ENCODE peak calls at places on chromosomes 1 and 21, in seven cellular contexts. B is fibroblast of villous mesenchyme, Y is A549, A is IMR-90, G is neural progenitor cell, N is GM12865, I is mammary epithelial cell. V is an unnamed sample.

GRCh38 chr1:207219979-207220889 is 101.2 kb upstream of the CD55 start:
- DNase-seq in Y (no peak), B (no peak), A (no peak), N (no peak), I (no peak), G (no peak), V (no peak)

GRCh38 chr1:214102907-214103306 is 115.1 kb downstream of the PROX1 start:
- DNase-seq in G (peak), N (no peak), A (peak), I (peak), B (peak), Y (peak), V (peak)

GRCh38 chr1:229006121-229006870 is 264.6 kb upstream of the RAB4A start:
- DNase-seq in G (no peak), I (no peak), A (no peak), Y (no peak), B (no peak), N (no peak), V (no peak)

GRCh38 chr1:214123061-214123784 is 135.4 kb downstream of the PROX1 start:
- DNase-seq in N (peak), B (peak), I (peak), G (peak), Y (peak), A (peak), V (peak)

GRCh38 chr1:232938926-232939325 is 11.5 kb upstream of the NTPCR start:
- DNase-seq in B (no peak), Y (no peak), G (no peak), A (no peak), I (no peak), N (no peak), V (no peak)

GRCh38 chr1:214220891-214221290 is 60.1 kb upstream of the SMYD2 start:
- DNase-seq in Y (no peak), N (no peak), B (no peak), G (no peak), A (no peak), I (no peak), V (no peak)

GRCh38 chr1:1000357-1001056 is 610 bp upstream of the HES4 start:
- DNase-seq in N (peak), Y (peak), B (peak), G (peak), A (peak), I (peak), V (peak)

GRCh38 chr1:183583466-183583865 is 6.8 kb downstream of the NCF2 start:
- DNase-seq in A (peak), Y (no peak), I (no peak), G (no peak), N (no peak), B (no peak), V (peak)

GRCh38 chr1:9500756-9501754 is 38.2 kb upstream of the SLC25A33 start:
- DNase-seq in I (no peak), A (no peak), N (no peak), B (no peak), G (no peak), Y (no peak), V (no peak)

GRCh38 chr1:9490605-9491339 is 48.5 kb upstream of the SLC25A33 start:
- DNase-seq in A (peak), G (peak), I (peak), B (peak), Y (peak), N (peak), V (peak)

GRCh38 chr1:9493326-9493725 is 45.9 kb upstream of the SLC25A33 start:
- DNase-seq in A (no peak), B (no peak), N (no peak), G (no peak), Y (no peak), I (no peak), V (no peak)

GRCh38 chr1:9495854-9496374 is 43.4 kb upstream of the SLC25A33 start:
- DNase-seq in N (no peak), G (no peak), I (no peak), A (no peak), B (no peak), Y (no peak), V (no peak)

GRCh38 chr1:9494936-9495758 is 44.1 kb upstream of the SLC25A33 start:
- DNase-seq in I (peak), A (peak), B (peak), Y (peak), N (peak), G (peak), V (peak)
- H3K4me3 ChIP-seq in I (no peak), A (peak), B (peak), Y (peak), N (peak), G (peak), V (peak)

GRCh38 chr1:111862599-111862998 is 106.9 kb downstream of the DDX20 start:
- DNase-seq in B (no peak), G (no peak), N (no peak), I (no peak), A (no peak), Y (no peak), V (no peak)
- TF ChIP-seq CTCF in B (no peak), G (no peak), N (no peak), I (no peak), A (no peak), Y (no peak), V (no peak)

DNA sequence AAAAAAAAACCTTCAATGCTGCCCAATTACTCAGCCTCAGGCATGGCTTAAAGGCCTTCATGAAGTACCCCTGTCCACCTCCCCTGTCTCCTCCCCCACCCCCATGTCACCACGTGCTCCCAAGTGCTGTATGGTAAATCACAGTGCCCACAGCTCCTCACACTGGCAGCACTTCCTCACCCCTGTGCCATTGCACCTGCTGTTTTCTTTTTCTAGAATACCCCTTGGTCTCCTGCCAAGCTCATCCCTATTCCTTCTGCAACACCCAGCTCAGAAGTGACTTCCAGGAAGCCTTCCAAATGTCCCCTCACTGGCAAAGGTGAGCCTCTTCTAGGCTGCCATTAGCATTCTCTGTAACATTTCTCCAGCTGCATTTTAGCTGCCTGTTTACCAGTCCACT is 9.4 kb downstream of the AKNAD1 start:
- DNase-seq in G (no peak), I (no peak), N (no peak), A (no peak), B (no peak), Y (no peak), V (no peak)
- H3K4me3 ChIP-seq in G (no peak), I (no peak), N (no peak), A (no peak), B (no peak), Y (no peak), V (no peak)

DNA sequence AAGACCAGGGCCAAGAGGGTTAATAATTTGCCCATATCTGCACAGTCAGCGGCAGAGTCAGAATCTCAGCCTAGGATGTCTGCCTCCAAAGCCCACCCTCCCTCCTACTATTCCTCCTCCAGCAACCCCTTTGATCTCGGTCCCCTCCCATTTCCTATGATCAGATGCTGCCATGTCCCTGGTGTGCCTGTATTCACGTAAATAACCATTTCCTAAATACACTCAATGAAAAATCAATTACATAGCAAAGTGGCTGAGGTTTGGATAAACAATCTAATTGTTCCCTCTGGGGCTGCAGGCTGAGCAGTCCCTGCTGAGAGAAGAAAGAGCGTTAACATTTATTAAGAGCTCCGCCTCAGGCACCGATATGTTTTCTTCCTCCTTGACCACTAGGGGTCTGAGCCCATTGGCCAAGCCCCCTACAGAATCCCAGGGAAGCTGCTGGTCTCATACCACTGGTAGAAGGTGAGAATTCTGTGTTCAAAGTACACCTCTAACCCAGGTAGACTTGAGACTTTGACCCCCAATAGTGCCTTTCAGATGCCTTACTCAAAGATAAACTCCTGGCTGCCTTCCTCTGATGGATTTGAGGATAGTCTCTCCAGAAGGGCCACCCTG is 34.0 kb upstream of the CAMK1G start:
- DNase-seq in I (no peak), A (no peak), B (no peak), Y (no peak), G (peak), N (no peak), V (no peak)
- TF ChIP-seq CTCF in I (no peak), A (no peak), B (peak), Y (no peak), G (peak), N (peak), V (no peak)

GRCh38 chr21:20997308-20997632 is 939 bp upstream of the NCAM2 start:
- DNase-seq in N (no peak), B (no peak), A (no peak), G (peak), Y (no peak), I (no peak), V (no peak)

GRCh38 chr21:20998456-20998789 is 214 bp downstream of the NCAM2 start:
- DNase-seq in I (no peak), B (no peak), Y (no peak), G (no peak), A (no peak), N (no peak), V (no peak)

GRCh38 chr21:20994790-20995189 is 3.4 kb upstream of the NCAM2 start:
- DNase-seq in I (no peak), N (no peak), B (no peak), A (no peak), Y (no peak), G (no peak), V (no peak)

GRCh38 chr21:20997633-20998455 is at the start of gene NCAM2:
- DNase-seq in A (peak), B (peak), Y (peak), N (peak), I (peak), G (peak), V (peak)

GRCh38 chr21:20996421-20997307 is 1.5 kb upstream of the NCAM2 start:
- DNase-seq in G (peak), B (peak), N (no peak), Y (no peak), A (peak), I (no peak), V (peak)
- H3K4me3 ChIP-seq in G (peak), B (peak), N (no peak), Y (no peak), A (no peak), I (no peak), V (no peak)

DNA sequence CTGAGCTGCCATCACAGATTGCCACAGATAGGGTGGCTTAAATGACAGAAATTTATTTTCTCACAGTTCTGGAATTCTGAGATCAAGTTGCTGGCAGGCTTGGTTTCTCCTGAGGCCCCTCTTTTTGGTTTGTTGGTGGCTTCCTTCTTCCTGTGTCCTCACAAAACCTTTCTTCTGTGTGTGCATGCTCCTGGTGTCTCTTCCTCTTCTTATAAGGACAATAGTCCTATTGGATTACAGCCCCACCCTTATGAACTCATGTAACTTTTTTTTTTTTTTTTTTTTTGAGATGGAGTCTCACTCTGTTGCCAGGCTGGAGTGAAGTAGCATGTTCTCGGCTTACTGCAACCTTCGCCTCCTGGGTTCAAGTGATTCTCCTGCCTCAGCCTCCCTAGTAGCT is 41.0 kb upstream of the F3 start:
- DNase-seq in I (no peak), N (no peak), A (no peak), B (no peak), G (no peak), Y (no peak), V (no peak)
- TF ChIP-seq CTCF in I (no peak), N (no peak), A (no peak), B (no peak), G (no peak), Y (no peak), V (no peak)

GRCh38 chr1:115922806-115923205 is 53.5 kb upstream of the SLC22A15 start:
- DNase-seq in N (no peak), A (no peak), I (no peak), G (peak), Y (no peak), B (no peak), V (no peak)

GRCh38 chr1:115925511-115925910 is 50.8 kb upstream of the SLC22A15 start:
- DNase-seq in A (no peak), I (no peak), G (no peak), Y (no peak), N (no peak), B (no peak), V (no peak)

GRCh38 chr1:115927971-115928370 is 48.3 kb upstream of the SLC22A15 start:
- DNase-seq in B (no peak), Y (no peak), N (no peak), I (peak), G (no peak), A (no peak), V (no peak)

GRCh38 chr1:115929846-115930245 is 46.5 kb upstream of the SLC22A15 start:
- DNase-seq in I (peak), B (peak), Y (no peak), A (peak), G (no peak), N (no peak), V (peak)

DNA sequence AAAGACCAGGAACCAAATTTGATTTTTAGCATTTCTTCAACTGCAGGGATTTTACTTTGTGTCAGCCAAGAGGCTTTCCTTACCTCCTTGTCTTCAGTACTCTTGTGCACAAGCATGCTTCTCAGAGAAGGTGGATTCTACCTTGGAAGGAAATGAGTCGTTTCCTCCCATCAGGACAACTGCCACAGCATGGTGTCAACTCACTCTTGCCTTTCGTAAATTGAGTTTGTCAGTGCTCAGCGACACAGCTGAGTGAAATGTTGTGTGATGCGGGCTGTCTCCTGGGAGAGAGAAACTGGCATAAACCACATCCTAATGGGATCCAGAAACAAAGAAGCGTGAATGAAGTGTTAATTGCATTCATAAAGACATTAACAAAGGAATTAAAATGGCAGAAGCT is 51.6 kb upstream of the SLC22A15 start:
- DNase-seq in A (no peak), Y (no peak), B (no peak), N (no peak), G (peak), I (peak), V (no peak)
- H3K4me3 ChIP-seq in A (no peak), Y (no peak), B (no peak), N (no peak), G (no peak), I (no peak), V (no peak)

GRCh38 chr1:28074892-28075511 is 13.4 kb downstream of the EYA3 start:
- DNase-seq in G (no peak), I (no peak), Y (no peak), N (no peak), A (no peak), B (no peak), V (no peak)

GRCh38 chr1:28078262-28078661 is 10.1 kb downstream of the EYA3 start:
- DNase-seq in A (no peak), G (no peak), B (no peak), N (no peak), Y (no peak), I (no peak), V (no peak)

GRCh38 chr1:28073867-28074266 is 14.5 kb downstream of the EYA3 start:
- DNase-seq in G (no peak), I (no peak), B (no peak), Y (no peak), A (no peak), N (no peak), V (no peak)

GRCh38 chr1:28078680-28079626 is 9.5 kb downstream of the EYA3 start:
- DNase-seq in Y (no peak), B (no peak), A (peak), I (peak), G (no peak), N (no peak), V (peak)
- TF ChIP-seq CTCF in Y (no peak), B (no peak), A (no peak), I (no peak), G (no peak), N (no peak), V (no peak)

GRCh38 chr1:171141336-171142051 is 43.6 kb upstream of the FMO2 start:
- DNase-seq in A (peak), B (peak), I (no peak), Y (no peak), N (no peak), G (no peak), V (peak)

GRCh38 chr1:171142451-171143121 is 42.5 kb upstream of the FMO2 start:
- DNase-seq in G (peak), I (no peak), N (no peak), B (peak), A (peak), Y (no peak), V (peak)

GRCh38 chr1:171140466-171140865 is 44.6 kb upstream of the FMO2 start:
- DNase-seq in N (no peak), Y (no peak), G (no peak), I (no peak), B (peak), A (no peak), V (peak)

GRCh38 chr1:171139890-171140289 is 45.2 kb upstream of the FMO2 start:
- DNase-seq in A (no peak), B (no peak), G (no peak), Y (no peak), I (no peak), N (no peak), V (no peak)

DNA sequence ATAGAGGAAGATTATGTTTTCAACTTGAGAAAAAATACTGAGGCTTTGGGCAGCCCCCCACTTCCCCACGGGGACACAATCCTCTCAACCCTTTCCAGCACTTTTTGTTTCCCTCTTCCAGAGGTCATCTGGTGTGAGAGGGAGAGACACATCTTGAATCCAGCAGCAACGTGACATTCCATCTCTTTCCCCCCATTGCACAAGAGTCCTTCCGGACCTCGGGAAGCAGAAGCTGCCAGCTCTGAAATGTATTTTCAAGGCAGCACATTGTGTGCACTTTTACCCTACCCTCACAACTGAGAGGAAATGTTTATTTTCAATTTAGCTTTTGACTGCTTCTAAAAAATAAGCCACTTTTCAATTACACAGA is 43.0 kb upstream of the FMO2 start:
- DNase-seq in Y (no peak), N (no peak), A (peak), I (no peak), G (no peak), B (peak), V (peak)
- H3K4me3 ChIP-seq in Y (no peak), N (no peak), A (no peak), I (no peak), G (no peak), B (no peak), V (no peak)